ENCODE peak calls at places on chromosomes 7 and 10, in nine cellular contexts. C is GM13977; D is AG20443; T is endothelial cell; V is glutamatergic neuron; L is activated naive CD4-positive, alpha-beta T cell treated with anti-CD3 and anti-CD28 coated beads for 36 hours; A is GM04503; K is IMR-90; J is transverse colon. R is an unnamed sample.

GRCh38 chr10:48231699-48232315 is 42.7 kb downstream of the FRMPD2 start:
- DNase-seq in C (peak; percentile 19), D (no peak), T (no peak), V (no peak), L (no peak), A (no peak), K (no peak), J (no peak), R (no peak)

GRCh38 chr7:16564909-16565426 is 38.3 kb downstream of the LRRC72 start:
- DNase-seq in C (peak; percentile 53), D (peak; percentile 60), T (no peak), V (no peak), L (peak; percentile 33), A (no peak), K (peak; percentile 55), J (no peak), R (peak; percentile 76)

GRCh38 chr10:71494980-71495381 is 98.3 kb downstream of the CDH23 start:
- DNase-seq in C (peak; percentile 71), D (no peak), T (no peak), V (no peak), L (no peak), A (no peak), K (no peak), J (no peak), R (no peak)

GRCh38 chr7:37234928-37235327 is 213.7 kb downstream of the ELMO1 start:
- DNase-seq in C (peak; percentile 12), D (no peak), T (peak; percentile 10), V (no peak), L (no peak), A (no peak), K (no peak), J (no peak), R (no peak)

GRCh38 chr10:133208466-133208865 is 21.6 kb upstream of the UTF1 start:
- DNase-seq in C (no peak), D (no peak), T (no peak), V (no peak), L (no peak), A (no peak), K (no peak), J (no peak), R (no peak)

GRCh38 chr7:44158873-44159631 is 17.9 kb upstream of the MYL7 start:
- DNase-seq in C (no peak), D (no peak), T (no peak), V (no peak), L (no peak), A (no peak), K (no peak), J (no peak), R (no peak)

GRCh38 chr10:90860790-90861189 is 3.0 kb upstream of the HTR7 start:
- DNase-seq in C (no peak), D (no peak), T (no peak), V (no peak), L (no peak), A (no peak), K (no peak), J (no peak), R (no peak)

GRCh38 chr10:90378524-90379076 is 479.2 kb downstream of the HTR7 start:
- DNase-seq in C (no peak), D (no peak), T (no peak), V (no peak), L (no peak), A (no peak), K (peak; percentile 87), J (no peak), R (no peak)

GRCh38 chr10:3330687-3331086 is 158.1 kb upstream of the PITRM1 start:
- DNase-seq in C (no peak), D (peak; percentile 70), T (no peak), V (no peak), L (no peak), A (no peak), K (peak; percentile 83), J (no peak), R (no peak)

GRCh38 chr7:136074840-136075239 is 97.7 kb upstream of the MTPN start:
- DNase-seq in C (no peak), D (no peak), T (no peak), V (no peak), L (no peak), A (no peak), K (no peak), J (no peak), R (no peak)

GRCh38 chr10:99534939-99535763 is 2.4 kb downstream of the NKX2-3 start:
- DNase-seq in C (peak; percentile 54), D (peak; percentile 50), T (no peak), V (peak; percentile 65), L (peak; percentile 12), A (no peak), K (no peak), J (peak; percentile 32), R (no peak)

GRCh38 chr10:114933588-114933987 is 4.4 kb upstream of the TRUB1 start:
- DNase-seq in C (no peak), D (no peak), T (no peak), V (no peak), L (peak; percentile 12), A (no peak), K (peak; percentile 30), J (no peak), R (no peak)

GRCh38 chr7:1548438-1548831 is 7.6 kb downstream of the TMEM184A start:
- DNase-seq in C (no peak), D (no peak), T (no peak), V (no peak), L (no peak), A (no peak), K (no peak), J (no peak), R (peak; percentile 30)

GRCh38 chr10:92126100-92126650 is 164.7 kb downstream of the CPEB3 start:
- DNase-seq in C (no peak), D (no peak), T (no peak), V (no peak), L (no peak), A (no peak), K (peak; percentile 20), J (no peak), R (no peak)